ENCODE peak calls at places on chromosomes 6 and 20, in six cellular contexts. One of them, this sample, is unnamed.

GRCh38 chr6:142868917-142869316 is 76.1 kb downstream of the HIVEP2 start:
- DNase-seq in GM23338: no peak
- DNase-seq in PC-3: no peak
- DNase-seq in GM23248: peak
- DNase-seq in MM.1S: no peak
- DNase-seq in HCT116: no peak
- DNase-seq in this sample: no peak

GRCh38 chr6:165905744-165906143 is 242.7 kb upstream of the PDE10A start:
- DNase-seq in GM23338: no peak
- DNase-seq in GM23248: no peak
- DNase-seq in HCT116: no peak
- DNase-seq in PC-3: no peak
- DNase-seq in MM.1S: no peak
- DNase-seq in this sample: no peak

GRCh38 chr6:145199961-145200360 is 535.4 kb downstream of the EPM2A start:
- DNase-seq in GM23248: peak
- DNase-seq in MM.1S: no peak
- DNase-seq in PC-3: peak
- DNase-seq in HCT116: no peak
- DNase-seq in GM23338: no peak
- DNase-seq in this sample: peak

GRCh38 chr20:478010-478948 is 15.9 kb upstream of the TBC1D20 start:
- DNase-seq in PC-3: no peak
- DNase-seq in MM.1S: no peak
- DNase-seq in GM23338: no peak
- DNase-seq in GM23248: peak
- DNase-seq in HCT116: no peak
- DNase-seq in this sample: no peak

GRCh38 chr20:35312348-35312747 is 20.1 kb upstream of the FAM83C start:
- DNase-seq in PC-3: peak
- DNase-seq in GM23248: peak
- DNase-seq in GM23338: peak
- DNase-seq in HCT116: peak
- DNase-seq in MM.1S: no peak
- DNase-seq in this sample: no peak

GRCh38 chr6:12110523-12111154 is 98.5 kb downstream of the HIVEP1 start:
- DNase-seq in MM.1S: peak
- DNase-seq in GM23248: no peak
- DNase-seq in PC-3: no peak
- DNase-seq in GM23338: no peak
- DNase-seq in HCT116: no peak
- DNase-seq in this sample: no peak

GRCh38 chr20:24993337-24994185 is 1.0 kb upstream of the APMAP start:
- DNase-seq in PC-3: peak
- DNase-seq in HCT116: no peak
- DNase-seq in GM23248: peak
- DNase-seq in MM.1S: peak
- DNase-seq in GM23338: no peak
- DNase-seq in this sample: peak

GRCh38 chr20:42181064-42181463 is 562.9 kb upstream of the CHD6 start:
- DNase-seq in HCT116: no peak
- DNase-seq in MM.1S: no peak
- DNase-seq in PC-3: no peak
- DNase-seq in GM23338: no peak
- DNase-seq in GM23248: no peak
- DNase-seq in this sample: no peak

GRCh38 chr6:105484238-105485161 is 81.6 kb upstream of the PREP start:
- DNase-seq in GM23248: peak
- DNase-seq in HCT116: peak
- DNase-seq in MM.1S: peak
- DNase-seq in PC-3: peak
- DNase-seq in GM23338: peak
- DNase-seq in this sample: peak

GRCh38 chr6:153074761-153075160 is 56.3 kb downstream of the RGS17 start:
- DNase-seq in GM23338: no peak
- DNase-seq in MM.1S: no peak
- DNase-seq in GM23248: no peak
- DNase-seq in PC-3: no peak
- DNase-seq in HCT116: no peak
- DNase-seq in this sample: no peak

GRCh38 chr6:130778946-130779657 is 48.1 kb upstream of the SMLR1 start:
- DNase-seq in GM23248: peak
- DNase-seq in GM23338: no peak
- DNase-seq in HCT116: no peak
- DNase-seq in PC-3: peak
- DNase-seq in MM.1S: no peak
- DNase-seq in this sample: no peak

GRCh38 chr6:144133225-144133821 is 17.0 kb upstream of the STX11 start:
- DNase-seq in GM23248: no peak
- DNase-seq in GM23338: no peak
- DNase-seq in PC-3: no peak
- DNase-seq in HCT116: no peak
- DNase-seq in MM.1S: no peak
- DNase-seq in this sample: no peak

GRCh38 chr6:136593748-136594490 is 43.7 kb upstream of the MAP7 start:
- DNase-seq in PC-3: peak
- DNase-seq in MM.1S: peak
- DNase-seq in HCT116: peak
- DNase-seq in GM23248: peak
- DNase-seq in GM23338: peak
- DNase-seq in this sample: peak

GRCh38 chr6:18680842-18681241 is 293.7 kb downstream of the RNF144B start:
- DNase-seq in PC-3: peak
- DNase-seq in GM23338: peak
- DNase-seq in MM.1S: no peak
- DNase-seq in HCT116: no peak
- DNase-seq in GM23248: no peak
- DNase-seq in this sample: no peak

GRCh38 chr6:166907871-166908806 is 48.2 kb downstream of the RNASET2 start:
- DNase-seq in GM23338: no peak
- DNase-seq in MM.1S: no peak
- DNase-seq in HCT116: no peak
- DNase-seq in PC-3: no peak
- DNase-seq in GM23248: no peak
- DNase-seq in this sample: no peak

GRCh38 chr6:135226537-135226936 is 45.4 kb downstream of the MYB start:
- DNase-seq in HCT116: no peak
- DNase-seq in GM23338: no peak
- DNase-seq in PC-3: no peak
- DNase-seq in GM23248: no peak
- DNase-seq in MM.1S: peak
- DNase-seq in this sample: no peak

GRCh38 chr20:23721962-23722361 is 28.8 kb downstream of the CST1 start:
- DNase-seq in GM23248: no peak
- DNase-seq in MM.1S: no peak
- DNase-seq in PC-3: no peak
- DNase-seq in HCT116: no peak
- DNase-seq in GM23338: no peak
- DNase-seq in this sample: no peak

GRCh38 chr20:50354690-50355592 is 155.2 kb upstream of the PTPN1 start:
- DNase-seq in PC-3: peak
- DNase-seq in GM23338: no peak
- DNase-seq in MM.1S: no peak
- DNase-seq in HCT116: no peak
- DNase-seq in GM23248: no peak
- DNase-seq in this sample: peak

GRCh38 chr6:119196732-119197131 is 118.3 kb upstream of the FAM184A start:
- DNase-seq in MM.1S: no peak
- DNase-seq in PC-3: no peak
- DNase-seq in GM23248: no peak
- DNase-seq in HCT116: no peak
- DNase-seq in GM23338: no peak
- DNase-seq in this sample: no peak

GRCh38 chr6:27141013-27141412 is 106.5 kb upstream of the PRSS16 start:
- DNase-seq in GM23248: no peak
- DNase-seq in MM.1S: no peak
- DNase-seq in HCT116: no peak
- DNase-seq in GM23338: no peak
- DNase-seq in PC-3: no peak
- DNase-seq in this sample: no peak

GRCh38 chr6:52877786-52878185 is 31.7 kb downstream of the GSTA3 start:
- DNase-seq in PC-3: no peak
- DNase-seq in HCT116: no peak
- DNase-seq in GM23338: no peak
- DNase-seq in GM23248: peak
- DNase-seq in MM.1S: no peak
- DNase-seq in this sample: no peak

GRCh38 chr6:149028767-149029405 is 282.1 kb downstream of the UST start:
- DNase-seq in HCT116: peak
- DNase-seq in GM23248: peak
- DNase-seq in MM.1S: peak
- DNase-seq in GM23338: peak
- DNase-seq in PC-3: peak
- DNase-seq in this sample: peak

GRCh38 chr6:40328376-40328987 is 258.7 kb downstream of the LRFN2 start:
- DNase-seq in GM23338: peak
- DNase-seq in GM23248: peak
- DNase-seq in HCT116: peak
- DNase-seq in PC-3: peak
- DNase-seq in MM.1S: peak
- DNase-seq in this sample: peak

GRCh38 chr6:161921602-161922400 is 647.9 kb upstream of the AGPAT4 start:
- DNase-seq in PC-3: no peak
- DNase-seq in GM23248: no peak
- DNase-seq in HCT116: no peak
- DNase-seq in MM.1S: no peak
- DNase-seq in GM23338: no peak
- DNase-seq in this sample: no peak

GRCh38 chr6:136405410-136406029 is 115.9 kb upstream of the BCLAF1 start:
- DNase-seq in GM23338: no peak
- DNase-seq in MM.1S: no peak
- DNase-seq in GM23248: peak
- DNase-seq in PC-3: no peak
- DNase-seq in HCT116: no peak
- DNase-seq in this sample: no peak

GRCh38 chr6:157944983-157945931 is 36.4 kb upstream of the SYNJ2 start:
- DNase-seq in GM23248: no peak
- DNase-seq in GM23338: no peak
- DNase-seq in PC-3: no peak
- DNase-seq in HCT116: no peak
- DNase-seq in MM.1S: no peak
- DNase-seq in this sample: no peak
- H3K27ac ChIP-seq in GM23248: no peak
- H3K27ac ChIP-seq in GM23338: no peak
- H3K27ac ChIP-seq in PC-3: no peak
- H3K27ac ChIP-seq in HCT116: no peak
- H3K27ac ChIP-seq in MM.1S: no peak
- H3K27ac ChIP-seq in this sample: no peak

DNA sequence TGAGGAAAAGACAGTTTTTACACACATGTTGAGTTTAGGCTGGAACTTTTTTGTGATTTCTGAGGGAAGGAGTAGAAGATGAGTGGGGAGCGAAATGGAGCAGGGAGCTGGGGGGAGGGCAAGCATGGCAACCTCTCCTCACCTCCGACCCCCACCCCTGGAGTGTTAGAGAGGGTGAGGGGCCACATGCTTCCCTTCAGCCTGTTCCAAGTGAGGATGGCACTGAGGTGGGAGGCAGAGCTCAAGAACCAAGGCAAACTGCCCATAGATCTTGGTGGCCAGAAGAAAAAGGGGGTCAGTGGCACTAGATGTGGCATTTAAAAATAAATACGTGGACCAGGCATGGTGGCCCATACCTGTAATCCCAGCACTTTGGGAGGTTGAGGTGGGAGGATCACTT is 4.8 kb downstream of the TTBK1 start:
- DNase-seq in PC-3: no peak
- DNase-seq in MM.1S: no peak
- DNase-seq in GM23248: no peak
- DNase-seq in HCT116: no peak
- DNase-seq in GM23338: no peak
- DNase-seq in this sample: no peak
- TF ChIP-seq EZH2 in PC-3: no peak
- TF ChIP-seq EZH2 in MM.1S: no peak
- TF ChIP-seq EZH2 in GM23248: no peak
- TF ChIP-seq EZH2 in HCT116: no peak
- TF ChIP-seq EZH2 in GM23338: no peak
- TF ChIP-seq EZH2 in this sample: no peak

DNA sequence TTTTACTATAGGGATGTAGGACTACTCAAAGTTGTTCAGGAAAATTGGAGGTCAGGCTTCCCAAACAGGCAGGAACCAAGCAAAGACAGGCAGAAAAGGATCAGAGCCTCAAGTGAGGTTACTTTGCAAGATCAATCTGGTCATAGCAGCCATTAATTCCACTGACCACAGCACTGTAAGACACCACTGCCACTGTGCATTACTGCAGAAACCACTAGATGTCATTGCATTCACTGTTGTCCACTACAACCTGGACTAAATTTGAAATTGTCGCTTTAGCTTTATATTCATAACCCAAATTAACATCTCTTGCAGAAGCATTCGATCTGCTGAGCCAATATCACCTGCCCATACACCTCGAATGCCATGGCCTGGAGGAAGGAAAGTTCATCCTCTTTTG is 126.9 kb upstream of the UFL1 start:
- DNase-seq in GM23248: no peak
- DNase-seq in HCT116: peak
- DNase-seq in PC-3: peak
- DNase-seq in GM23338: peak
- DNase-seq in MM.1S: peak
- DNase-seq in this sample: peak
- TF ChIP-seq EZH2phosphoT487 in GM23248: no peak
- TF ChIP-seq EZH2phosphoT487 in HCT116: no peak
- TF ChIP-seq EZH2phosphoT487 in PC-3: no peak
- TF ChIP-seq EZH2phosphoT487 in GM23338: no peak
- TF ChIP-seq EZH2phosphoT487 in MM.1S: no peak
- TF ChIP-seq EZH2phosphoT487 in this sample: no peak

GRCh38 chr20:63284083-63284440 is 8.9 kb upstream of the COL20A1 start:
- DNase-seq in PC-3: no peak
- DNase-seq in HCT116: no peak
- DNase-seq in MM.1S: no peak
- DNase-seq in GM23338: no peak
- DNase-seq in GM23248: no peak
- DNase-seq in this sample: no peak
- H3K27ac ChIP-seq in PC-3: no peak
- H3K27ac ChIP-seq in HCT116: no peak
- H3K27ac ChIP-seq in MM.1S: no peak
- H3K27ac ChIP-seq in GM23338: no peak
- H3K27ac ChIP-seq in GM23248: no peak
- H3K27ac ChIP-seq in this sample: no peak

DNA sequence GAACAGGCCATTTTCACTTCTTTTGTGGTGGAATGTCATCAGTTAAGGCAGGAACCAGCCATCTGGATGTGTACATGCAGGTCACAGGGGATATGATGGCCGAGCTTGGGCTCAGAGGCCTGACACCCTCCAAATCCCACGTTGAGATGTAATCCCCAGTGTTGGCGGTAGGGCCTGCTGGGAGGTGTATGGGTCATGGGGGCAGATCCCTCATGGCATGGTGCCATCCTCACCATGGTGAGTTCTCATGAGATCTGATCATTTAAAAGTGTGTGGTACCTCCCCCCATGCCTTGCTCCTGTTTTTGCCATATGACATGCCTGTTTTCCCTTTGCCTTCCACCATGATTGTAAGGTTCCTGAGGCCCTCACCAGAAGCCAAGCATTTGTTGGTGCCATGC is 26.8 kb downstream of the WDR27 start:
- DNase-seq in PC-3: no peak
- DNase-seq in HCT116: no peak
- DNase-seq in MM.1S: no peak
- DNase-seq in GM23338: no peak
- DNase-seq in GM23248: no peak
- DNase-seq in this sample: no peak
- TF ChIP-seq EZH2 in PC-3: no peak
- TF ChIP-seq EZH2 in HCT116: no peak
- TF ChIP-seq EZH2 in MM.1S: no peak
- TF ChIP-seq EZH2 in GM23338: no peak
- TF ChIP-seq EZH2 in GM23248: no peak
- TF ChIP-seq EZH2 in this sample: no peak